ENCODE peak calls at places on chromosome 19, in nine cellular contexts. B is mesothelial cell of epicardium; M is RKO; P is iPS DF 6.9; I is NCI-H2081; A is activated T-helper 1 cell treated with anti-CD3 and anti-CD28 coated beads, Interleukin-12 subunit alpha, Interleukin-12 subunit beta, Interleukin-2, Interleukin-4 antibody, amounts not matched to agents 30 ng/mL and 10 ng/mL and 1 ng/mL, durations not matched to agents 14 hours and 24 hours and 36 hours; D is NCI-H1105; O is occipital lobe; K is cardiac muscle cell. Z is an unnamed sample.
A peak's percentile ranks its signal among the peaks of the same experiment; 100 is the strongest.

GRCh38 chr19:15185188-15185587 is 15.6 kb downstream of the NOTCH3 start:
- DNase-seq in B (no peak), M (no peak), P (no peak), I (no peak), A (no peak), D (no peak), O (no peak), K (no peak), Z (no peak)

GRCh38 chr19:48608798-48609263 is 2.3 kb downstream of the SPACA4 start:
- DNase-seq in B (no peak), M (peak; percentile 77), P (no peak), I (peak; percentile 58), A (peak; percentile 40), D (no peak), O (no peak), K (no peak), Z (peak; percentile 45)

GRCh38 chr19:35730326-35730725 is 11.9 kb downstream of the IGFLR1 start:
- DNase-seq in B (no peak), M (no peak), P (no peak), I (no peak), A (no peak), D (no peak), O (no peak), K (no peak), Z (no peak)

GRCh38 chr19:19352823-19353222 is 32.2 kb downstream of the MAU2 start:
- DNase-seq in B (no peak), M (no peak), P (no peak), I (no peak), A (no peak), D (no peak), O (no peak), K (no peak), Z (no peak)

GRCh38 chr19:4234142-4234861 is 5.0 kb downstream of the EBI3 start:
- DNase-seq in B (no peak), M (no peak), P (no peak), I (no peak), A (no peak), D (no peak), O (no peak), K (no peak), Z (no peak)

GRCh38 chr19:50349277-50350057 is 16.0 kb downstream of the NAPSA start:
- DNase-seq in B (no peak), M (no peak), P (no peak), I (no peak), A (no peak), D (no peak), O (no peak), K (no peak), Z (no peak)

GRCh38 chr19:15812059-15812722 is 3.3 kb downstream of the OR10H1 start:
- DNase-seq in B (no peak), M (no peak), P (no peak), I (no peak), A (no peak), D (no peak), O (no peak), K (no peak), Z (no peak)

GRCh38 chr19:30236006-30236405 is 136.2 kb upstream of the ZNF536 start:
- DNase-seq in B (no peak), M (no peak), P (no peak), I (no peak), A (no peak), D (no peak), O (peak; percentile 51), K (peak; percentile 47), Z (no peak)

GRCh38 chr19:1410136-1410786 is 2.9 kb downstream of the DAZAP1 start:
- DNase-seq in B (no peak), M (peak; percentile 73), P (no peak), I (no peak), A (no peak), D (no peak), O (no peak), K (no peak), Z (peak; percentile 48)

GRCh38 chr19:16801599-16801998 is 27.6 kb upstream of the SIN3B start:
- DNase-seq in B (no peak), M (peak; percentile 47), P (no peak), I (no peak), A (no peak), D (no peak), O (no peak), K (no peak), Z (no peak)

GRCh38 chr19:28737021-28737525 is 475.9 kb downstream of the UQCRFS1 start:
- DNase-seq in B (no peak), M (peak; percentile 61), P (no peak), I (no peak), A (no peak), D (peak; percentile 34), O (no peak), K (peak; percentile 39), Z (no peak)

GRCh38 chr19:55441319-55441691 is 1.8 kb downstream of the SHISA7 start:
- DNase-seq in B (no peak), M (no peak), P (no peak), I (no peak), A (no peak), D (no peak), O (no peak), K (no peak), Z (no peak)

GRCh38 chr19:6866646-6867255 is 20.6 kb upstream of the ADGRE1 start:
- DNase-seq in B (no peak), M (no peak), P (no peak), I (no peak), A (no peak), D (no peak), O (no peak), K (no peak), Z (no peak)

GRCh38 chr19:48258350-48258749 is 2.6 kb upstream of the CARD8 start:
- DNase-seq in B (no peak), M (peak; percentile 79), P (no peak), I (no peak), A (no peak), D (no peak), O (no peak), K (no peak), Z (no peak)

GRCh38 chr19:46717034-46717715 is at the start of gene PRKD2:
- DNase-seq in B (peak; percentile 88), M (peak; percentile 82), P (no peak), I (peak; percentile 64), A (peak; percentile 86), D (peak; percentile 64), O (peak; percentile 63), K (peak; percentile 89), Z (peak; percentile 87)

GRCh38 chr19:14107581-14108461 is 9.7 kb downstream of the PRKACA start:
- DNase-seq in B (no peak), M (peak; percentile 42), P (no peak), I (no peak), A (no peak), D (no peak), O (no peak), K (no peak), Z (no peak)

GRCh38 chr19:15378529-15379082 is 981 bp downstream of the AKAP8 start:
- DNase-seq in B (no peak), M (peak; percentile 78), P (no peak), I (peak; percentile 39), A (peak; percentile 41), D (peak; percentile 14), O (no peak), K (peak; percentile 71), Z (peak; percentile 40)

GRCh38 chr19:14337510-14337909 is 43.7 kb upstream of the ADGRE5 start:
- DNase-seq in B (no peak), M (peak; percentile 68), P (no peak), I (peak; percentile 37), A (no peak), D (no peak), O (no peak), K (no peak), Z (peak; percentile 37)

GRCh38 chr19:1624458-1624857 is 19.2 kb upstream of the UQCR11 start:
- DNase-seq in B (no peak), M (peak; percentile 30), P (peak; percentile 74), I (peak; percentile 17), A (peak; percentile 18), D (no peak), O (no peak), K (peak; percentile 67), Z (peak; percentile 34)

GRCh38 chr19:56838680-56838929 is 1.9 kb downstream of the PEG3 start:
- DNase-seq in B (no peak), M (no peak), P (no peak), I (no peak), A (no peak), D (no peak), O (no peak), K (no peak), Z (no peak)

GRCh38 chr19:409515-410242 is 732 bp upstream of the C2CD4C start:
- DNase-seq in B (no peak), M (peak; percentile 14), P (no peak), I (peak; percentile 35), A (no peak), D (peak; percentile 29), O (no peak), K (peak; percentile 30), Z (no peak)

GRCh38 chr19:4327252-4327876 is 11.3 kb downstream of the STAP2 start:
- DNase-seq in B (peak; percentile 71), M (no peak), P (peak; percentile 78), I (no peak), A (peak; percentile 59), D (no peak), O (peak; percentile 46), K (peak; percentile 93), Z (peak; percentile 85)

GRCh38 chr19:5857203-5858081 is 6.2 kb upstream of the FUT3 start:
- DNase-seq in B (no peak), M (no peak), P (no peak), I (no peak), A (no peak), D (no peak), O (no peak), K (no peak), Z (no peak)

GRCh38 chr19:11096210-11096841 is 7.1 kb downstream of the LDLR start:
- DNase-seq in B (no peak), M (no peak), P (no peak), I (no peak), A (peak; percentile 42), D (no peak), O (no peak), K (no peak), Z (peak; percentile 54)

GRCh38 chr19:41882568-41883462 is at the start of gene ARHGEF1:
- DNase-seq in B (peak; percentile 26), M (peak; percentile 63), P (no peak), I (peak; percentile 39), A (peak; percentile 61), D (no peak), O (no peak), K (peak; percentile 38), Z (no peak)

Z was measured in stimulated activated naive CD8-positive, alpha-beta T cell treated with anti-CD3 and anti-CD28 coated beads, Interleukin-15, amount 100 ng/mL, for 72 hours.